ENCODE peak calls at places on chromosomes 12 and 14, in four cellular contexts. D, L, R and H are unnamed samples.

GRCh38 chr14:99873653-99874052 is 80.4 kb downstream of the EML1 start:
- DNase-seq in R (no peak), L (no peak), D (no peak), H (no peak)

GRCh38 chr12:129379076-129379804 is 524.6 kb downstream of the TMEM132D start:
- DNase-seq in R (no peak), L (no peak), D (no peak), H (no peak)

GRCh38 chr14:23321572-23322547 is 603 bp downstream of the PABPN1 start:
- DNase-seq in L (no peak), D (peak), R (peak), H (peak)

GRCh38 chr12:80200414-80200813 is 101.1 kb downstream of the OTOGL start:
- DNase-seq in L (no peak), D (no peak), R (no peak), H (no peak)

GRCh38 chr12:124761876-124762275 is 101.8 kb downstream of the SCARB1 start:
- DNase-seq in D (no peak), R (no peak), L (no peak), H (no peak)

GRCh38 chr12:120892265-120892664 is 11.9 kb downstream of the SPPL3 start:
- DNase-seq in L (no peak), R (no peak), D (no peak), H (no peak)

GRCh38 chr12:62191747-62192485 is 68.3 kb upstream of the USP15 start:
- DNase-seq in R (peak), L (no peak), D (peak), H (no peak)

GRCh38 chr14:104891664-104892500 is 26.8 kb downstream of the CEP170B start:
- DNase-seq in L (no peak), D (no peak), R (no peak), H (no peak)